ENCODE peak calls at places on chromosomes 13 and 19, in five cellular contexts. G is left lung, B is cardiac muscle cell, O is A549, H is astrocyte of the spinal cord. X is an unnamed sample.

GRCh38 chr13:33519561-33520479 is 234.3 kb upstream of the STARD13 start:
- DNase-seq in G (no peak), B (no peak), O (no peak), H (peak; percentile 90), X (no peak)

GRCh38 chr19:4984448-4984990 is 15.6 kb downstream of the KDM4B start:
- DNase-seq in G (peak; percentile 61), B (no peak), O (no peak), H (no peak), X (no peak)

GRCh38 chr13:65656740-65657329 is 1573.3 kb downstream of the PCDH9 start:
- DNase-seq in G (no peak), B (no peak), O (peak; percentile 4), H (peak; percentile 40), X (no peak)

GRCh38 chr19:28847468-28847867 is 365.5 kb downstream of the UQCRFS1 start:
- DNase-seq in G (no peak), B (no peak), O (peak; percentile 29), H (no peak), X (no peak)

GRCh38 chr19:10111405-10111811 is at the start of gene P2RY11:
- DNase-seq in G (peak; percentile 82), B (no peak), O (no peak), H (no peak), X (peak; percentile 87)

GRCh38 chr13:108915095-108915633 is 285.8 kb downstream of the MYO16 start:
- DNase-seq in G (no peak), B (peak; percentile 38), O (peak; percentile 49), H (peak; percentile 65), X (no peak)

GRCh38 chr19:8355631-8356402 is 8.1 kb upstream of the ANGPTL4 start:
- DNase-seq in G (no peak), B (no peak), O (peak; percentile 91), H (peak; percentile 97), X (peak; percentile 64)

GRCh38 chr13:90302113-90302512 is 1045.4 kb upstream of the MIR17HG start:
- DNase-seq in G (no peak), B (no peak), O (no peak), H (peak; percentile 64), X (no peak)

GRCh38 chr19:4352701-4353121 is 9.3 kb downstream of the MPND start:
- DNase-seq in G (no peak), B (peak; percentile 76), O (peak; percentile 66), H (peak; percentile 60), X (peak; percentile 54)

GRCh38 chr13:113625965-113626661 is 31.9 kb downstream of the ATP4B start:
- DNase-seq in G (no peak), B (no peak), O (no peak), H (peak; percentile 17), X (no peak)

GRCh38 chr19:2883686-2884439 is 16.7 kb downstream of the ZNF556 start:
- DNase-seq in G (no peak), B (no peak), O (no peak), H (no peak), X (no peak)

GRCh38 chr13:66624302-66624701 is 605.8 kb downstream of the PCDH9 start:
- DNase-seq in G (no peak), B (no peak), O (no peak), H (no peak), X (no peak)

GRCh38 chr13:22256111-22256639 is 585.3 kb downstream of the FGF9 start:
- DNase-seq in G (no peak), B (no peak), O (no peak), H (no peak), X (no peak)

GRCh38 chr19:46844067-46844489 is 6.6 kb downstream of the AP2S1 start:
- DNase-seq in G (no peak), B (no peak), O (no peak), H (no peak), X (no peak)

GRCh38 chr19:13987101-13987890 is 18.8 kb downstream of the RFX1 start:
- DNase-seq in G (peak; percentile 91), B (no peak), O (no peak), H (no peak), X (no peak)

GRCh38 chr13:48009298-48009697 is 8.2 kb upstream of the SUCLA2 start:
- DNase-seq in G (no peak), B (no peak), O (peak; percentile 65), H (peak; percentile 57), X (no peak)

GRCh38 chr19:47801270-47801669 is 3.1 kb downstream of the TPRX1 start:
- DNase-seq in G (no peak), B (no peak), O (no peak), H (no peak), X (no peak)

GRCh38 chr13:92175330-92175729 is 776.9 kb downstream of the GPC5 start:
- DNase-seq in G (no peak), B (peak; percentile 63), O (peak; percentile 33), H (peak; percentile 82), X (no peak)

GRCh38 chr13:41931337-41931736 is 29.6 kb downstream of the VWA8 start:
- DNase-seq in G (no peak), B (no peak), O (no peak), H (peak; percentile 45), X (no peak)

GRCh38 chr13:51557875-51558604 is 26.2 kb upstream of the WDFY2 start:
- DNase-seq in G (no peak), B (no peak), O (peak; percentile 5), H (peak; percentile 75), X (no peak)

GRCh38 chr13:34201050-34201913 is 383.3 kb downstream of the RFC3 start:
- DNase-seq in G (no peak), B (no peak), O (peak; percentile 89), H (peak; percentile 19), X (no peak)

GRCh38 chr13:24680258-24680920 is at the start of gene ATP12A:
- DNase-seq in G (peak; percentile 84), B (peak; percentile 49), O (no peak), H (no peak), X (peak; percentile 66)

GRCh38 chr19:11479470-11480080 is 1.3 kb downstream of the ELAVL3 start:
- DNase-seq in G (peak; percentile 80), B (peak; percentile 70), O (no peak), H (no peak), X (peak; percentile 57)

GRCh38 chr13:49220035-49220855 is at the start of gene MLNR:
- DNase-seq in G (peak; percentile 89), B (peak; percentile 48), O (peak; percentile 68), H (no peak), X (no peak)

GRCh38 chr13:35858665-35859064 is 272.5 kb downstream of the DCLK1 start:
- DNase-seq in G (no peak), B (no peak), O (no peak), H (no peak), X (no peak)

GRCh38 chr19:11197291-11198174 is at the start of gene KANK2:
- DNase-seq in G (peak; percentile 94), B (peak; percentile 87), O (peak; percentile 77), H (peak; percentile 66), X (peak; percentile 88)

GRCh38 chr19:18429717-18430416 is 8.1 kb downstream of the ISYNA1 start:
- DNase-seq in G (no peak), B (no peak), O (no peak), H (no peak), X (no peak)

GRCh38 chr19:18428173-18428836 is 9.1 kb downstream of the SSBP4 start:
- DNase-seq in G (no peak), B (no peak), O (no peak), H (no peak), X (no peak)

GRCh38 chr19:18430417-18431144 is 7.4 kb downstream of the ISYNA1 start:
- DNase-seq in G (no peak), B (no peak), O (no peak), H (no peak), X (peak; percentile 48)

GRCh38 chr19:18427752-18428131 is 8.5 kb downstream of the SSBP4 start:
- DNase-seq in G (no peak), B (no peak), O (no peak), H (no peak), X (no peak)

GRCh38 chr19:18428837-18429674 is 8.9 kb downstream of the ISYNA1 start:
- DNase-seq in G (peak; percentile 93), B (peak; percentile 89), O (peak; percentile 84), H (peak; percentile 95), X (peak; percentile 78)
- H3K4me3 ChIP-seq in G (peak overlapping the region; percentile 37), B (peak overlapping the region; percentile 52), O (peak overlapping the region; percentile 34), H (peak overlapping the region; percentile 18), X (peak overlapping the region; percentile 56)

DNA sequence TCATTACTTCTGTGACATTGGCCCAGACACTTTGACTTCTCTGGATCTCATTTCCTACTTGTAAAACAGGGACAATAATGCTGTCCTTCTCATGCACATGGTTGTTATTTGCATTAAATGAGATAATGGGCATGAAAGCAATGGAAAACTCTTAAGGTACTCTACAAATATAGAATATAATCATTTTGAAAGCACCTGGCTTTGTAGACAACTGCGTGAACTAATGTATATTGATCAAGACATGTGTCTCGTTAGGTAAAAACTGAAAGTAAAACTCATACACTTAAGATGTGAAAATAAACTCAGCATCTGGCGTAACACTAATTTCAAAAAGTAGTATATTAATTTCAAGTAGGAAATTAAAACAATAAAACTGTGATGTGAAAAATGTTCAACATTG is 220.4 kb downstream of the KCNRG start:
- DNase-seq in G (no peak), B (no peak), O (no peak), H (no peak), X (no peak)
- H3K4me3 ChIP-seq in G (no peak overlapping the region), B (no peak overlapping the region), O (no peak overlapping the region), H (no peak overlapping the region), X (peak overlapping the region; percentile 4)

GRCh38 chr19:15555759-15556633 is 47.7 kb downstream of the CYP4F22 start:
- DNase-seq in G (peak; percentile 97), B (peak; percentile 86), O (peak; percentile 93), H (peak; percentile 86), X (peak; percentile 92)
- H3K4me3 ChIP-seq in G (peak overlapping the region; percentile 34), B (no peak overlapping the region), O (peak overlapping the region; percentile 39), H (peak overlapping the region; percentile 23), X (peak overlapping the region; percentile 34)

GRCh38 chr19:38252935-38253691 is 3.1 kb downstream of the PPP1R14A start:
- DNase-seq in G (no peak), B (peak; percentile 10), O (no peak), H (no peak), X (no peak)

GRCh38 chr19:38252385-38252784 is 3.8 kb downstream of the PPP1R14A start:
- DNase-seq in G (no peak), B (no peak), O (no peak), H (no peak), X (no peak)

GRCh38 chr19:38251564-38252051 is 4.6 kb downstream of the PPP1R14A start:
- DNase-seq in G (no peak), B (no peak), O (no peak), H (no peak), X (no peak)

GRCh38 chr19:38253788-38254187 is 2.4 kb downstream of the PPP1R14A start:
- DNase-seq in G (no peak), B (no peak), O (no peak), H (no peak), X (no peak)

GRCh38 chr19:38255759-38256052 is 468 bp downstream of the PPP1R14A start:
- DNase-seq in G (no peak), B (peak; percentile 56), O (no peak), H (no peak), X (no peak)
- H3K4me3 ChIP-seq in G (peak overlapping the region; percentile 33), B (peak overlapping the region; percentile 43), O (peak overlapping the region; percentile 61), H (peak overlapping the region; percentile 35), X (peak overlapping the region; percentile 25)

GRCh38 chr19:19627442-19627715 is 641 bp downstream of the LPAR2 start:
- DNase-seq in G (no peak), B (no peak), O (no peak), H (no peak), X (no peak)
- H3K4me3 ChIP-seq in G (peak overlapping the region; percentile 50), B (peak overlapping the region; percentile 68), O (no peak overlapping the region), H (no peak overlapping the region), X (peak overlapping the region; percentile 58)

GRCh38 chr13:112161441-112162301 is 94.7 kb downstream of the SOX1 start:
- DNase-seq in G (no peak), B (no peak), O (no peak), H (no peak), X (no peak)
- H3K4me3 ChIP-seq in G (no peak overlapping the region), B (no peak overlapping the region), O (no peak overlapping the region), H (no peak overlapping the region), X (no peak overlapping the region)

X was measured in Peyer's patch.